ENCODE peak calls at places on chromosomes 11 and 22, in four cellular contexts. Z, I, J and X are unnamed samples.

GRCh38 chr22:43541462-43542407 is 129.9 kb downstream of the MPPED1 start:
- DNase-seq in J (no peak), Z (no peak), I (no peak), X (no peak)

GRCh38 chr11:130371004-130371590 is 56.4 kb upstream of the ZBTB44 start:
- DNase-seq in J (no peak), Z (no peak), I (no peak), X (no peak)

GRCh38 chr11:113540416-113541330 is 65.5 kb upstream of the DRD2 start:
- DNase-seq in I (no peak), Z (no peak), J (no peak), X (no peak)

GRCh38 chr22:42863349-42863911 is 6.4 kb upstream of the ARFGAP3 start:
- DNase-seq in Z (no peak), J (no peak), I (peak; percentile 59), X (peak; percentile 80)

GRCh38 chr11:69055598-69056516 is 7.1 kb downstream of the TPCN2 start:
- DNase-seq in Z (peak; percentile 70), I (no peak), J (peak; percentile 19), X (no peak)

GRCh38 chr11:113289341-113290187 is 24.8 kb upstream of the TTC12 start:
- DNase-seq in J (peak; percentile 43), I (peak; percentile 58), Z (peak; percentile 52), X (peak; percentile 68)

GRCh38 chr11:85717360-85717927 is 31.4 kb upstream of the CCDC89 start:
- DNase-seq in I (no peak), Z (no peak), J (no peak), X (no peak)

GRCh38 chr11:46003647-46004046 is 81.2 kb downstream of the LARGE2 start:
- DNase-seq in Z (no peak), J (no peak), I (peak; percentile 74), X (no peak)

GRCh38 chr22:39414886-39415285 is 15.3 kb downstream of the TAB1 start:
- DNase-seq in Z (no peak), I (no peak), J (no peak), X (no peak)

GRCh38 chr11:66950113-66950535 is 8.1 kb downstream of the PC start:
- DNase-seq in Z (no peak), J (no peak), I (peak; percentile 67), X (peak; percentile 96)

GRCh38 chr11:892106-892505 is 18.5 kb downstream of the CHID1 start:
- DNase-seq in I (no peak), J (no peak), Z (no peak), X (no peak)

GRCh38 chr22:37020192-37020479 is 594 bp downstream of the MPST start:
- DNase-seq in I (peak; percentile 59), Z (no peak), J (peak; percentile 35), X (peak; percentile 63)

GRCh38 chr11:47631473-47631872 is 10.9 kb downstream of the MTCH2 start:
- DNase-seq in J (no peak), I (peak; percentile 14), Z (no peak), X (peak; percentile 32)

GRCh38 chr22:19806213-19807160 is 45.9 kb downstream of the TBX1 start:
- DNase-seq in Z (peak; percentile 74), I (no peak), J (no peak), X (no peak)

GRCh38 chr11:63769044-63769718 is 606 bp upstream of the ZFTA start:
- DNase-seq in J (no peak), Z (peak; percentile 41), I (peak; percentile 40), X (peak; percentile 40)

GRCh38 chr22:22848364-22848866 is 39.2 kb upstream of the IGLL5 start:
- DNase-seq in J (peak; percentile 73), I (peak; percentile 59), Z (peak; percentile 59), X (peak; percentile 1)

GRCh38 chr11:20035701-20036601 is 124.3 kb downstream of the DBX1 start:
- DNase-seq in J (peak; percentile 50), I (peak; percentile 61), Z (no peak), X (peak; percentile 94)

GRCh38 chr11:126474220-126474619 is 118.7 kb downstream of the ST3GAL4 start:
- DNase-seq in I (no peak), J (no peak), Z (no peak), X (no peak)

GRCh38 chr11:122491486-122491885 is 164.0 kb upstream of the UBASH3B start:
- DNase-seq in Z (no peak), J (peak; percentile 6), I (peak; percentile 75), X (no peak)

GRCh38 chr11:9953994-9954626 is 290.2 kb downstream of the SWAP70 start:
- DNase-seq in Z (no peak), I (peak; percentile 57), J (no peak), X (peak; percentile 46)

GRCh38 chr11:69539416-69540117 is 58.1 kb downstream of the LINC01488 start:
- DNase-seq in Z (peak; percentile 85), I (no peak), J (peak; percentile 35), X (no peak)

GRCh38 chr11:22764732-22765131 is 64.9 kb downstream of the SVIP start:
- DNase-seq in Z (no peak), J (no peak), I (no peak), X (no peak)

GRCh38 chr11:44559207-44559943 is 6.1 kb upstream of the CD82 start:
- DNase-seq in I (no peak), J (no peak), Z (no peak), X (peak; percentile 27)

GRCh38 chr22:25482868-25483639 is 81.4 kb upstream of the GRK3 start:
- DNase-seq in J (no peak), Z (no peak), I (no peak), X (no peak)

GRCh38 chr22:30869996-30870395 is 98.6 kb downstream of the MORC2 start:
- DNase-seq in J (no peak), I (no peak), Z (no peak), X (no peak)

GRCh38 chr11:78444726-78445125 is 27.1 kb upstream of the GAB2 start:
- DNase-seq in I (no peak), Z (no peak), J (no peak), X (no peak)

GRCh38 chr11:107780136-107780535 is 68.3 kb upstream of the SLN start:
- DNase-seq in J (no peak), I (no peak), Z (no peak), X (no peak)

GRCh38 chr11:120023120-120023519 is 114.8 kb downstream of the TRIM29 start:
- DNase-seq in I (no peak), Z (no peak), J (no peak), X (no peak)

GRCh38 chr22:33204408-33204807 is 146.2 kb upstream of the SYN3 start:
- DNase-seq in Z (no peak), J (no peak), I (no peak), X (no peak)